ENCODE peak calls at places on chromosomes 6 and 20, in eight cellular contexts. One of them, this sample, is unnamed.

GRCh38 chr20:51172558-51173428 is 149.9 kb upstream of the KCNG1 start:
- DNase-seq in uterus: no peak
- DNase-seq in NB4: no peak
- DNase-seq in amniotic stem cell: no peak
- DNase-seq in pancreas: no peak
- DNase-seq in B cell: no peak
- DNase-seq in lower lobe of right lung: no peak
- DNase-seq in KG1: no peak
- DNase-seq in this sample: no peak

GRCh38 chr6:69825904-69826303 is 29.1 kb upstream of the LMBRD1 start:
- DNase-seq in B cell: no peak
- DNase-seq in uterus: no peak
- DNase-seq in amniotic stem cell: no peak
- DNase-seq in KG1: no peak
- DNase-seq in lower lobe of right lung: no peak
- DNase-seq in NB4: peak
- DNase-seq in pancreas: peak
- DNase-seq in this sample: peak

GRCh38 chr20:37494301-37494700 is 26.7 kb upstream of the NNAT start:
- DNase-seq in uterus: no peak
- DNase-seq in NB4: no peak
- DNase-seq in pancreas: no peak
- DNase-seq in lower lobe of right lung: no peak
- DNase-seq in B cell: no peak
- DNase-seq in amniotic stem cell: no peak
- DNase-seq in KG1: no peak
- DNase-seq in this sample: no peak

GRCh38 chr6:106194949-106195919 is 109.1 kb downstream of the PRDM1 start:
- DNase-seq in KG1: no peak
- DNase-seq in lower lobe of right lung: no peak
- DNase-seq in amniotic stem cell: no peak
- DNase-seq in NB4: no peak
- DNase-seq in uterus: no peak
- DNase-seq in pancreas: no peak
- DNase-seq in B cell: peak
- DNase-seq in this sample: peak

GRCh38 chr6:158715330-158716311 is 65.8 kb downstream of the SYTL3 start:
- DNase-seq in lower lobe of right lung: peak
- DNase-seq in KG1: peak
- DNase-seq in uterus: no peak
- DNase-seq in B cell: peak
- DNase-seq in NB4: peak
- DNase-seq in pancreas: no peak
- DNase-seq in amniotic stem cell: no peak
- DNase-seq in this sample: no peak

GRCh38 chr20:62975251-62975770 is 22.8 kb downstream of the SLC17A9 start:
- DNase-seq in uterus: no peak
- DNase-seq in NB4: no peak
- DNase-seq in KG1: no peak
- DNase-seq in amniotic stem cell: no peak
- DNase-seq in B cell: no peak
- DNase-seq in pancreas: no peak
- DNase-seq in lower lobe of right lung: no peak
- DNase-seq in this sample: no peak

GRCh38 chr6:110528051-110528929 is 51.9 kb upstream of the SLC22A16 start:
- DNase-seq in uterus: peak
- DNase-seq in KG1: peak
- DNase-seq in pancreas: peak
- DNase-seq in amniotic stem cell: peak
- DNase-seq in B cell: peak
- DNase-seq in lower lobe of right lung: no peak
- DNase-seq in NB4: peak
- DNase-seq in this sample: peak

GRCh38 chr20:58608096-58608840 is 42.8 kb upstream of the STX16 start:
- DNase-seq in pancreas: no peak
- DNase-seq in lower lobe of right lung: no peak
- DNase-seq in amniotic stem cell: no peak
- DNase-seq in NB4: no peak
- DNase-seq in B cell: no peak
- DNase-seq in KG1: no peak
- DNase-seq in uterus: no peak
- DNase-seq in this sample: no peak

GRCh38 chr20:50919567-50919966 is 11.7 kb downstream of the ADNP start:
- DNase-seq in B cell: no peak
- DNase-seq in NB4: no peak
- DNase-seq in pancreas: peak
- DNase-seq in lower lobe of right lung: peak
- DNase-seq in amniotic stem cell: no peak
- DNase-seq in uterus: peak
- DNase-seq in KG1: no peak
- DNase-seq in this sample: peak

GRCh38 chr6:168589275-168589674 is 148.3 kb downstream of the SMOC2 start:
- DNase-seq in uterus: no peak
- DNase-seq in KG1: no peak
- DNase-seq in pancreas: no peak
- DNase-seq in lower lobe of right lung: no peak
- DNase-seq in B cell: no peak
- DNase-seq in NB4: no peak
- DNase-seq in amniotic stem cell: no peak
- DNase-seq in this sample: no peak

GRCh38 chr20:44532248-44532980 is 10.5 kb upstream of the SERINC3 start:
- DNase-seq in amniotic stem cell: no peak
- DNase-seq in KG1: no peak
- DNase-seq in B cell: no peak
- DNase-seq in pancreas: no peak
- DNase-seq in lower lobe of right lung: no peak
- DNase-seq in NB4: no peak
- DNase-seq in uterus: peak
- DNase-seq in this sample: no peak

GRCh38 chr20:22921595-22922421 is 113.3 kb upstream of the SSTR4 start:
- DNase-seq in lower lobe of right lung: no peak
- DNase-seq in KG1: no peak
- DNase-seq in pancreas: no peak
- DNase-seq in B cell: no peak
- DNase-seq in uterus: no peak
- DNase-seq in NB4: peak
- DNase-seq in amniotic stem cell: no peak
- DNase-seq in this sample: peak

GRCh38 chr6:2823104-2823850 is 18.4 kb downstream of the SERPINB1 start:
- DNase-seq in KG1: no peak
- DNase-seq in B cell: no peak
- DNase-seq in pancreas: no peak
- DNase-seq in uterus: no peak
- DNase-seq in lower lobe of right lung: no peak
- DNase-seq in NB4: no peak
- DNase-seq in amniotic stem cell: no peak
- DNase-seq in this sample: no peak

GRCh38 chr6:160167547-160168391 is 46.2 kb downstream of the SLC22A1 start:
- DNase-seq in pancreas: no peak
- DNase-seq in lower lobe of right lung: no peak
- DNase-seq in NB4: no peak
- DNase-seq in KG1: no peak
- DNase-seq in amniotic stem cell: no peak
- DNase-seq in B cell: no peak
- DNase-seq in uterus: no peak
- DNase-seq in this sample: peak

GRCh38 chr6:169266746-169267629 is 13.3 kb upstream of the THBS2 start:
- DNase-seq in NB4: no peak
- DNase-seq in lower lobe of right lung: no peak
- DNase-seq in uterus: no peak
- DNase-seq in amniotic stem cell: no peak
- DNase-seq in pancreas: no peak
- DNase-seq in KG1: no peak
- DNase-seq in B cell: no peak
- DNase-seq in this sample: peak

GRCh38 chr20:34663213-34663943 is 13.5 kb downstream of the PIGU start:
- DNase-seq in NB4: peak
- DNase-seq in lower lobe of right lung: no peak
- DNase-seq in pancreas: no peak
- DNase-seq in amniotic stem cell: no peak
- DNase-seq in B cell: no peak
- DNase-seq in KG1: no peak
- DNase-seq in uterus: no peak
- DNase-seq in this sample: peak

GRCh38 chr6:45310118-45310788 is 17.9 kb upstream of the RUNX2 start:
- DNase-seq in B cell: no peak
- DNase-seq in lower lobe of right lung: no peak
- DNase-seq in amniotic stem cell: no peak
- DNase-seq in NB4: peak
- DNase-seq in KG1: no peak
- DNase-seq in uterus: no peak
- DNase-seq in pancreas: no peak
- DNase-seq in this sample: no peak

GRCh38 chr6:34056301-34056700 is 89.6 kb downstream of the GRM4 start:
- DNase-seq in lower lobe of right lung: peak
- DNase-seq in KG1: no peak
- DNase-seq in amniotic stem cell: no peak
- DNase-seq in NB4: no peak
- DNase-seq in B cell: no peak
- DNase-seq in pancreas: peak
- DNase-seq in uterus: peak
- DNase-seq in this sample: peak

GRCh38 chr20:63542696-63543095 is 4.9 kb downstream of the SRMS start:
- DNase-seq in KG1: no peak
- DNase-seq in uterus: no peak
- DNase-seq in NB4: no peak
- DNase-seq in amniotic stem cell: no peak
- DNase-seq in pancreas: no peak
- DNase-seq in lower lobe of right lung: no peak
- DNase-seq in B cell: peak
- DNase-seq in this sample: no peak

GRCh38 chr6:112007254-112007653 is 46.6 kb upstream of the CCN6 start:
- DNase-seq in lower lobe of right lung: no peak
- DNase-seq in KG1: no peak
- DNase-seq in amniotic stem cell: no peak
- DNase-seq in uterus: no peak
- DNase-seq in B cell: no peak
- DNase-seq in NB4: no peak
- DNase-seq in pancreas: no peak
- DNase-seq in this sample: peak